ENCODE peak calls at places on chromosomes 13 and 19, in four cellular contexts. One of them, this sample, is unnamed.

GRCh38 chr13:41658057-41658642 is 200.8 kb downstream of the RGCC start:
- DNase-seq in neural crest cell: no peak
- DNase-seq in nephron progenitor cell: no peak
- DNase-seq in effector memory CD8-positive, alpha-beta T cell: no peak
- DNase-seq in this sample: no peak

GRCh38 chr19:13078897-13079541 is 23.6 kb downstream of the LYL1 start:
- DNase-seq in effector memory CD8-positive, alpha-beta T cell: no peak
- DNase-seq in neural crest cell: no peak
- DNase-seq in nephron progenitor cell: no peak
- DNase-seq in this sample: no peak

GRCh38 chr19:56096665-56097064 is 24.4 kb downstream of the ZNF787 start:
- DNase-seq in effector memory CD8-positive, alpha-beta T cell: no peak
- DNase-seq in neural crest cell: no peak
- DNase-seq in nephron progenitor cell: no peak
- DNase-seq in this sample: no peak

GRCh38 chr19:46635920-46636761 is at the start of gene GNG8:
- DNase-seq in nephron progenitor cell: peak
- DNase-seq in neural crest cell: no peak
- DNase-seq in effector memory CD8-positive, alpha-beta T cell: no peak
- DNase-seq in this sample: no peak

GRCh38 chr13:39810091-39810877 is 154.8 kb downstream of the COG6 start:
- DNase-seq in effector memory CD8-positive, alpha-beta T cell: no peak
- DNase-seq in neural crest cell: no peak
- DNase-seq in nephron progenitor cell: no peak
- DNase-seq in this sample: no peak

GRCh38 chr19:39319098-39319891 is 1.4 kb downstream of the LRFN1 start:
- DNase-seq in nephron progenitor cell: no peak
- DNase-seq in effector memory CD8-positive, alpha-beta T cell: no peak
- DNase-seq in neural crest cell: no peak
- DNase-seq in this sample: no peak

GRCh38 chr13:44921931-44922758 is 67.1 kb downstream of the NUFIP1 start:
- DNase-seq in effector memory CD8-positive, alpha-beta T cell: no peak
- DNase-seq in nephron progenitor cell: no peak
- DNase-seq in neural crest cell: no peak
- DNase-seq in this sample: no peak

GRCh38 chr19:4390017-4390861 is 10.1 kb downstream of the SH3GL1 start:
- DNase-seq in effector memory CD8-positive, alpha-beta T cell: no peak
- DNase-seq in neural crest cell: no peak
- DNase-seq in nephron progenitor cell: peak
- DNase-seq in this sample: no peak

GRCh38 chr19:40241809-40242384 is 15.4 kb upstream of the CCNP start:
- DNase-seq in nephron progenitor cell: no peak
- DNase-seq in neural crest cell: no peak
- DNase-seq in effector memory CD8-positive, alpha-beta T cell: no peak
- DNase-seq in this sample: no peak

GRCh38 chr13:28314879-28315278 is 176.5 kb downstream of the PAN3 start:
- DNase-seq in nephron progenitor cell: no peak
- DNase-seq in effector memory CD8-positive, alpha-beta T cell: no peak
- DNase-seq in neural crest cell: no peak
- DNase-seq in this sample: no peak

GRCh38 chr13:111337741-111338140 is 17.3 kb downstream of the TEX29 start:
- DNase-seq in effector memory CD8-positive, alpha-beta T cell: no peak
- DNase-seq in neural crest cell: no peak
- DNase-seq in nephron progenitor cell: no peak
- DNase-seq in this sample: no peak

GRCh38 chr19:3366761-3367571 is 583 bp downstream of the NFIC start:
- DNase-seq in effector memory CD8-positive, alpha-beta T cell: no peak
- DNase-seq in nephron progenitor cell: peak
- DNase-seq in neural crest cell: no peak
- DNase-seq in this sample: no peak

GRCh38 chr13:110448677-110449076 is 112.8 kb downstream of the RAB20 start:
- DNase-seq in nephron progenitor cell: no peak
- DNase-seq in neural crest cell: no peak
- DNase-seq in effector memory CD8-positive, alpha-beta T cell: no peak
- DNase-seq in this sample: no peak

GRCh38 chr19:19053508-19054314 is 10.1 kb upstream of the SLC25A42 start:
- DNase-seq in nephron progenitor cell: peak
- DNase-seq in effector memory CD8-positive, alpha-beta T cell: peak
- DNase-seq in neural crest cell: peak
- DNase-seq in this sample: no peak

This sample was measured in NCI-H526 treated with DMSO at 0.1 percent for 48 hours.